ENCODE peak calls at places on chromosomes 2 and 18, in seven cellular contexts. B is HepG2, O is GM12878, S is endothelial cell of umbilical vein, J is HCT116, C is sigmoid colon, E is GM12892. F is an unnamed sample.

GRCh38 chr18:59156316-59156715 is 16.6 kb downstream of the SEC11C start:
- DNase-seq in B (no peak), O (no peak), S (no peak), J (no peak), C (no peak), E (no peak), F (no peak)

GRCh38 chr2:108607706-108608301 is 73.5 kb downstream of the LIMS1 start:
- DNase-seq in B (peak), O (no peak), S (peak), J (no peak), C (no peak), E (no peak), F (no peak)

GRCh38 chr2:200679157-200679934 is 93.5 kb downstream of the AOX1 start:
- DNase-seq in B (no peak), O (no peak), S (no peak), J (no peak), C (no peak), E (no peak), F (no peak)

GRCh38 chr2:195891081-195891480 is 177.6 kb downstream of the DNAH7 start:
- DNase-seq in B (no peak), O (no peak), S (no peak), J (no peak), C (no peak), E (no peak), F (no peak)

GRCh38 chr2:134683561-134684112 is 35.2 kb downstream of the TMEM163 start:
- DNase-seq in B (peak), O (peak), S (peak), J (no peak), C (no peak), E (no peak), F (no peak)

GRCh38 chr18:24631238-24632025 is 171.0 kb downstream of the HRH4 start:
- DNase-seq in B (no peak), O (no peak), S (no peak), J (no peak), C (no peak), E (no peak), F (no peak)

GRCh38 chr18:44781890-44782289 is 101.2 kb downstream of the SETBP1 start:
- DNase-seq in B (no peak), O (no peak), S (peak), J (no peak), C (no peak), E (no peak), F (no peak)

GRCh38 chr2:215764441-215765048 is 248.8 kb downstream of the MREG start:
- DNase-seq in B (no peak), O (no peak), S (peak), J (no peak), C (no peak), E (no peak), F (no peak)

GRCh38 chr2:232137748-232138147 is 176.2 kb downstream of the DIS3L2 start:
- DNase-seq in B (no peak), O (no peak), S (peak), J (no peak), C (no peak), E (no peak), F (no peak)

GRCh38 chr2:696463-696862 is 19.3 kb upstream of the TMEM18 start:
- DNase-seq in B (no peak), O (peak), S (no peak), J (no peak), C (no peak), E (no peak), F (no peak)

GRCh38 chr2:52416340-52416739 is 1351.3 kb upstream of the CHAC2 start:
- DNase-seq in B (no peak), O (no peak), S (peak), J (peak), C (no peak), E (no peak), F (no peak)

GRCh38 chr2:100628506-100628905 is 65.7 kb downstream of the PDCL3 start:
- DNase-seq in B (no peak), O (no peak), S (no peak), J (no peak), C (no peak), E (no peak), F (no peak)

GRCh38 chr18:58168221-58168620 is 124.2 kb downstream of the NEDD4L start:
- DNase-seq in B (no peak), O (no peak), S (no peak), J (no peak), C (no peak), E (no peak), F (no peak)

DNA sequence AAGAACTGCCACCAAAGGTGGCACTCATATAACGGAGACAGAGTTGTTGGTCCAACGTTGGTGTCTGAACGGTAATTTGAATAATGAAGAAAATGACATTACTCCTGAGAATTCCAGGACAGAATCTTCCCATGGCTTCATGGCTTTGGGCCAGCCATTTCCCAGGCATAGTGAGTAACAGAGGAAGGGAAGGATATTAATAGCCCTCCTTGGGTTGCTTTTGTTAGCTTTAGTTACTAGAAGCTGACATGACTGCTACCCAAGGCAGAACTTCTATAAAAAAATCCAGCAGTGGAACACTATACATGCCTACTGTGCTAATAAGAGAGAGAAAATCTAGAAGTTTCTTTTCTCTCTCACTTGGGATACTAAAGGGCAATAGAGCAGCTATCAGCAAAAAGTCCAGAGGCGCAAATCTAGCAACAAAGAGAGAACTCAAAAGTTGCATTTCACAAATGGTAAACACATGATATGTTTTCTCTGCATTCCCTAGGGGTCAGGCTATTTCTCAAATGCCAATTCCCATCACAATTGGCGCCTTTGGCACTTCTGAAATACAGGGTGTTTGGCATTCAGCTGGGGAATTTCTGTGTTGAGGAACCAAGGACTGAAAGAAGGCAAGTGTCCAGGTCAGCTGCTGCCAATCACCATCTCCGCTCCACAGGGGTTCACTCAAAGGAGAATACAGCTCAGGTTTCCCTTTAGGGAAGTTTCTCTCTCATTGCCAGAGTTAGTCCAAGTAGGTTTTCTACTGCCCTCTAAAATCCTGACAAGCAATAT is 160.8 kb upstream of the KYNU start:
- DNase-seq in B (no peak), O (no peak), S (peak), J (no peak), C (no peak), E (no peak), F (no peak)
- TF ChIP-seq POLR2AphosphoS5 in B (no peak), O (no peak), S (no peak), J (no peak), C (no peak), E (no peak), F (no peak)

DNA sequence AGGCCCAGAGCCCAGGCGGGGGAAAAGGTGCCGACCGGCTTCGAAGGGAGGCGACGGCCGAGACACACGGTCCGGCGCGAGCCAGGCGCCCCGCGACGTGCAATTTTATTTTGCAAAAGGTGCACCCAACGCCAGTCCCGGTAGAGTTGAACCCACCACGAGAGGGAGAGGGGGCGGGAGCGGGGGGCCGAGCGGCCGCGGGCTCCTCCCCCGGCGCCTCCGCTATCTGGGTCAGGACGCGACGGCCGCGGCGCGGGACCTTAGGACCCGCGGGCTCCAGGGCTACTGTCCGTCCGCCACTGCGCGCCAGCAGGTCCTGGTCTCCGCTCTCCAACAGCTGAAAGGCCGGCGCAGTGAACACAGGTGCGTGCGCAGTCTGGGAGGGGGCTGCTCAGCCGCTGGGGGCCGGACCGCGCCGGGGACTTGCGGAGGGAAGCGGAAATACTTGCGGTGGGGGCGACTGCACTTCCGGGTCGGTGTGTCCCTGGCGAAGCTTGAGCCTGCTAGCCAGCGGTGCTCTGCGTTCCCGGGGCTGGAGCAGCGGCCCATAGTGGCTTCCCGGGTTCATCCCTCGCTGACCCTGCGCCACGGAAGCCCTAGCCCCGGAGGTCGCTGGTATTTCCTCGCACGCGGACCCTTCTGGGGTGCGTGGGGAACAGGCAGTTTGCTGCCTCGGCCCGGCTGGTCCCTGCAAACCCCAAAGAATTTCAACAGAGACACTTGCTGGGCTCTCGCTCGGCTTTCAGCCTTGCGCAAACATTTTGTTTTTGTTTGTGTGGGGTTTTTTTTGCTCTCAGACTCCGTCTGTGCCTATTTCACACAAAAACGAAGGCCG is at the start of gene RMDN2:
- DNase-seq in B (peak), O (peak), S (peak), J (peak), C (peak), E (peak), F (peak)
- TF ChIP-seq POLR2A in B (peak), O (peak), S (peak), J (peak), C (peak), E (peak), F (peak)

GRCh38 chr2:120936476-120937334 is 201.0 kb downstream of the GLI2 start:
- DNase-seq in B (no peak), O (no peak), S (no peak), J (no peak), C (no peak), E (no peak), F (no peak)

GRCh38 chr2:120935339-120936313 is 200.0 kb downstream of the GLI2 start:
- DNase-seq in B (peak), O (no peak), S (no peak), J (no peak), C (no peak), E (no peak), F (no peak)

GRCh38 chr2:120933693-120934092 is 198.0 kb downstream of the GLI2 start:
- DNase-seq in B (no peak), O (no peak), S (no peak), J (no peak), C (no peak), E (no peak), F (no peak)

GRCh38 chr2:120934221-120934639 is 198.6 kb downstream of the GLI2 start:
- DNase-seq in B (peak), O (no peak), S (no peak), J (no peak), C (no peak), E (no peak), F (no peak)

DNA sequence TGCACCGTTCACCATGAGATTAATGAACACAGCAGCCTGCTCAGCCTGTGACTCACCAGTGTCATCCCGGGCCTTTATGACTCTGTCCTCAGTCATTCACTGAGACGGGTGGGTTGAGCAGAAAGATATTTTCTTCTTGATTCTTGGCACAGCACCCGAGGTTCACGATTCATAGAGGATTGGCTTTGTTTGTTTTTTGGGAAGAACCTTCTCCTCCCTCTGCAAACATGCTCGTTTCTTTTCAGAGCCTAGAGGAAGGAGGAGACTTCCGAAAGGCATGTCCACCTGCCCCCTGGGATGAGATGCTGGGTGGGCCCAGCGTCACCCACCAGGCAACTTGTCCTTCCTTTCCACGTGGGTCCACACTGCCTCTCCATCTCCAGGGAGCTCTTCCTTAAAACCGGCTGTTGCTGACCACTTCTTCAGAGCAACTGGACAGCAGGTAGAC is 199.2 kb downstream of the GLI2 start:
- DNase-seq in B (peak), O (no peak), S (no peak), J (peak), C (no peak), E (no peak), F (no peak)
- TF ChIP-seq POLR2AphosphoS5 in B (no peak), O (no peak), S (no peak), J (peak), C (no peak), E (no peak), F (no peak)

DNA sequence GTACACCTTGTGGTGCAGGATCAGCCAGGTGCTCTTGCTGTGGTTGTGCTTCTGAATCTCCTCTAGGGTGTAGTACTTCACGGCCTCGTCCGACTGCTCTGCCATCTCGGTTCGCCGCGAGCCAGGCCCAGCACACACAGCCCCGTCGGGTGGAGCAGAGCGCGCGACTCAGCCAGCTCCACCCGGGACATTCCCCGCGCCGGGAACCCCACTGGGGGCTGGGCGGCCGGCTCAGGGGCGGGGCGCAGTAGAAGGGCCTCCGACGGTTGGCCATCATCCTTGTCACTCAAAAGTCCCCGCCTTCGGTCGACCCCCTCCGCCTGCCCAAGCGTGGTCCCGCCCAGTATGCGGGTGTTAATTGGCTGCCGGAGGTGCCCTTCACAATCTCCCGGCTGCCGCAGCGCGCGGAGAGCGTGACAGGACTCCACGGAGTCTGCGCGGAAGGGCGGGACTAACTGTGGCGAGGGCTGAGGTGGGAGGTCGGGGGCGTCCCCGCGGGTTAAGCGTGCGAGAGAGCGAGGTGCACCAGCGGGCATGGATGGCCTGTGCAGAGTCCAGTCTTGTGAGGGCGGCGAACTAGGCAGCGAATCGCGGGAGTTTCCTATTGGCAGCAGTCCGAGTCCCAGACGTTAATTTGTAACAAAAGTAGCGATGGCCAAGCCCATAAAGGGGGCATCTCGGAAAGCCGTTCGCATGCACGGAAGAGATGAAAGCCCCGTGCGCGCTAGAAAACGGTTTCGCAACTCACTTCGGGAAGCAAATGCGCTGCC is at the start of gene CYB5A:
- DNase-seq in B (peak), O (peak), S (peak), J (peak), C (peak), E (peak), F (peak)
- TF ChIP-seq POLR2A in B (peak), O (peak), S (no peak), J (no peak), C (peak), E (peak), F (no peak)

DNA sequence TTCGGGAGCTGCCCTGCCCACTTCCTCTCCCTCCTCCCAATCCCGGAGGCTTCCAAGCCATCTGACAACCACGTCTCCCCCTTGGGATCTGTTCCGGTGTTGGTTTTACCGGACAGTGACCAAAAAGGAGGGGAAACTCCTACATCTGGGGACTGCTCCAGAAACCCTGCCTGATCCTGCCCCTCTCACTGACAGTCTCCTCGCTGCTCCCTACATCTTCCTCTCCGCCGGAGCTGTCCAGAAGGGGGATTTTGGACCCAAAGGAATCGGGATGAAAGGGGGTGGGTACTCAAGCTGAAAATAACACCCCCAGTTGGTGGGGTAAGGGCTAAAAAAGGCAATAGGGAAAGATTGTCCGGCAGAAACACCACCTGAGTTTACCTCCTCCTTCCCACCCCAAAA is 1.5 kb downstream of the INO80D start:
- DNase-seq in B (peak), O (no peak), S (peak), J (peak), C (peak), E (no peak), F (no peak)
- TF ChIP-seq POLR2AphosphoS5 in B (peak), O (no peak), S (no peak), J (peak), C (peak), E (no peak), F (no peak)

GRCh38 chr2:130729311-130730299 is 735 bp downstream of the GPR148 start:
- DNase-seq in B (no peak), O (no peak), S (no peak), J (no peak), C (no peak), E (no peak), F (no peak)

GRCh38 chr2:130728007-130728454 is 839 bp upstream of the GPR148 start:
- DNase-seq in B (no peak), O (no peak), S (no peak), J (no peak), C (no peak), E (no peak), F (no peak)

GRCh38 chr2:130726614-130727180 is 2.2 kb upstream of the GPR148 start:
- DNase-seq in B (no peak), O (no peak), S (no peak), J (no peak), C (no peak), E (no peak), F (no peak)

GRCh38 chr2:130728549-130729310 is at the start of gene GPR148:
- DNase-seq in B (no peak), O (no peak), S (no peak), J (no peak), C (no peak), E (no peak), F (no peak)

DNA sequence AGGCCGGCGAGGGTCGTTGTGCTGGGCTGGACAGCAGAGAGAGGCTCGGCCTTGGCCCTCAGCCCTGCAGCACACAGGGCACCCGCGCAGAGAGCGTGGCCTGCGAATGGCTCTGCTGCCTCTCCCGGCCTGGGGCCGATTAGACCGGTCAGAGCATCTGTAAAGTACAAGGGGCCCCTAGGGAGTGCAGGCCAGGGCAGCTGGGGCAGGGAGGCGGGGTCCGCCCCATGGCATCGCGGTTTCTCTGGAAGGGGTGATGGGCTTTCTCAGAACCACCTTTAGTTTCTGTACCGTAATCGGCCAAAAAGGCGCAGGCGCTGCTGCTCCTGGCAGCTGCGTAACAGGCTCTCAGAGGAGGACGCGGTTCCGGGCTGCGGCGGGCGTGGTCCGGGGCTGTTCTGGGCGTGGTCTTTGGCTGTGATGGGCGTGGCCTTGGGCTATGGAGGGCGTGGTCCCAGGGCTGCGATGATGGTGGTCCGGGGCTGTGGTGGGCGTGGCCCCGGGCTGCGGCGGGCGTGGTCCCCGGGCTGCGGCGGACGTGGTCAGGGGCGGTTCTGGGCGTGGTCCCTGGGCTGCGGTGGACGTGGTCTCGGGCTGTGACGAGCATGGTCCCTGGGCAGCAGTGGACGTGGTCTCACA is 1.5 kb upstream of the GPR148 start:
- DNase-seq in B (no peak), O (peak), S (peak), J (peak), C (peak), E (peak), F (peak)
- TF ChIP-seq POLR2A in B (no peak), O (peak), S (peak), J (no peak), C (no peak), E (no peak), F (no peak)

DNA sequence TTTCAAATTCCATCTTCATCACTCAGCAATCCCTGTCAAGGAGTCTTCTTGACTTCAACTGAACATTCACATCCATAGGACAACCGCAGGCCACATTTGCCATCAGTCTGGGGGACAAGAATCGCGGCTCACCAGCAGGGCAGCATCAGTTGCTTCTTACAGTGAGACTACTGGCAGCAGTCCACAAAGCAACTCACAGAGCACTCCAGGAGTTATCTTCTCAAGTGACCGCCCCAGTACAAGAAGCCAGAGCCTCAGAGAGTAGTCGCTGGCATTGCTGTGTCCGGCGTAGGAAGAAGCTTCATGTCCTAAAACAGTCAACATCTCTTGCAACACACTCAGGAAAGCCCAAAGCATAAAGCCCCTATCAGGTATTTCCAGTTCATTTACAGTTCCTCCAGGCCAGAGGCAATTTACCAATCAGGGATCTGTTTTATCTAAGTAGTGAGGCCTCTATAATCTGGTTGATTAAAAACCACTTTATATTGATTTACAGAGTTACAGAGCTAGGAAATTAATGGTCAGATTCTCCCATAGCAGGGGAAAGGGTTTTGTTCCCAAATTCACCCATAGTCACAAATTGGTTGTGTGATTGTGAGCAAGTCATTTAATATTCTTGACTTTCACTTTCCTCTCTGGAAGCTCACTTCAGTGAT is 177.3 kb downstream of the NBAS start:
- DNase-seq in B (no peak), O (no peak), S (no peak), J (no peak), C (no peak), E (no peak), F (no peak)
- TF ChIP-seq POLR2AphosphoS5 in B (no peak), O (no peak), S (no peak), J (no peak), C (no peak), E (no peak), F (no peak)

GRCh38 chr18:61722247-61722646 is 170.6 kb downstream of the RNF152 start:
- DNase-seq in B (no peak), O (no peak), S (no peak), J (no peak), C (no peak), E (no peak), F (no peak)
- TF ChIP-seq POLR2A in B (no peak), O (no peak), S (no peak), J (no peak), C (no peak), E (no peak), F (no peak)

F was measured in GM12891.